ENCODE peak calls at places on chromosomes 5 and 9, in five cellular contexts. One of them, this sample, is unnamed.

GRCh38 chr5:137282216-137282615 is 216.9 kb downstream of the SPOCK1 start:
- DNase-seq in neuronal stem cell: no peak
- DNase-seq in transverse colon: no peak
- DNase-seq in psoas muscle: no peak
- DNase-seq in right cardiac atrium: peak; percentile 68
- DNase-seq in this sample: peak; percentile 28

GRCh38 chr9:116726606-116727005 is 39.5 kb downstream of the TRIM32 start:
- DNase-seq in neuronal stem cell: peak; percentile 26
- DNase-seq in transverse colon: no peak
- DNase-seq in psoas muscle: no peak
- DNase-seq in right cardiac atrium: no peak
- DNase-seq in this sample: no peak

GRCh38 chr5:80141147-80141671 is 106.1 kb downstream of the THBS4 start:
- DNase-seq in neuronal stem cell: peak; percentile 63
- DNase-seq in transverse colon: peak; percentile 70
- DNase-seq in psoas muscle: peak; percentile 85
- DNase-seq in right cardiac atrium: peak; percentile 92
- DNase-seq in this sample: peak; percentile 81

GRCh38 chr5:35804201-35804653 is 52.5 kb upstream of the IL7R start:
- DNase-seq in neuronal stem cell: no peak
- DNase-seq in transverse colon: no peak
- DNase-seq in psoas muscle: no peak
- DNase-seq in right cardiac atrium: no peak
- DNase-seq in this sample: no peak

GRCh38 chr5:175859422-175859821 is 12.0 kb upstream of the CPLX2 start:
- DNase-seq in neuronal stem cell: no peak
- DNase-seq in transverse colon: no peak
- DNase-seq in psoas muscle: no peak
- DNase-seq in right cardiac atrium: no peak
- DNase-seq in this sample: no peak

GRCh38 chr5:625516-625915 is 13.4 kb downstream of the CEP72 start:
- DNase-seq in neuronal stem cell: no peak
- DNase-seq in transverse colon: no peak
- DNase-seq in psoas muscle: no peak
- DNase-seq in right cardiac atrium: no peak
- DNase-seq in this sample: no peak

GRCh38 chr5:104347119-104347708 is 784.6 kb upstream of the NUDT12 start:
- DNase-seq in neuronal stem cell: no peak
- DNase-seq in transverse colon: no peak
- DNase-seq in psoas muscle: no peak
- DNase-seq in right cardiac atrium: no peak
- DNase-seq in this sample: peak; percentile 66

GRCh38 chr9:126365780-126366179 is 39.2 kb downstream of the MVB12B start:
- DNase-seq in neuronal stem cell: no peak
- DNase-seq in transverse colon: no peak
- DNase-seq in psoas muscle: no peak
- DNase-seq in right cardiac atrium: no peak
- DNase-seq in this sample: no peak

GRCh38 chr9:112618385-112619001 is 99.4 kb downstream of the INIP start:
- DNase-seq in neuronal stem cell: no peak
- DNase-seq in transverse colon: no peak
- DNase-seq in psoas muscle: no peak
- DNase-seq in right cardiac atrium: no peak
- DNase-seq in this sample: no peak

GRCh38 chr5:172694061-172694460 is 53.0 kb downstream of the NEURL1B start:
- DNase-seq in neuronal stem cell: no peak
- DNase-seq in transverse colon: no peak
- DNase-seq in psoas muscle: no peak
- DNase-seq in right cardiac atrium: no peak
- DNase-seq in this sample: no peak

GRCh38 chr9:137459601-137460362 is 648 bp upstream of the NSMF start:
- DNase-seq in neuronal stem cell: no peak
- DNase-seq in transverse colon: no peak
- DNase-seq in psoas muscle: no peak
- DNase-seq in right cardiac atrium: peak; percentile 59
- DNase-seq in this sample: no peak

GRCh38 chr5:40627708-40628107 is 52.0 kb upstream of the PTGER4 start:
- DNase-seq in neuronal stem cell: no peak
- DNase-seq in transverse colon: no peak
- DNase-seq in psoas muscle: no peak
- DNase-seq in right cardiac atrium: no peak
- DNase-seq in this sample: no peak

GRCh38 chr9:25678147-25678666 is at the start of gene TUSC1:
- DNase-seq in neuronal stem cell: peak; percentile 49
- DNase-seq in transverse colon: peak; percentile 84
- DNase-seq in psoas muscle: peak; percentile 88
- DNase-seq in right cardiac atrium: peak; percentile 95
- DNase-seq in this sample: peak; percentile 90

GRCh38 chr5:41748631-41749030 is 121.6 kb downstream of the OXCT1 start:
- DNase-seq in neuronal stem cell: no peak
- DNase-seq in transverse colon: no peak
- DNase-seq in psoas muscle: no peak
- DNase-seq in right cardiac atrium: no peak
- DNase-seq in this sample: no peak

GRCh38 chr9:103789686-103790085 is 304.4 kb upstream of the SMC2 start:
- DNase-seq in neuronal stem cell: no peak
- DNase-seq in transverse colon: no peak
- DNase-seq in psoas muscle: no peak
- DNase-seq in right cardiac atrium: no peak
- DNase-seq in this sample: peak; percentile 1

GRCh38 chr5:150674376-150674821 is 13.3 kb downstream of the MYOZ3 start:
- DNase-seq in neuronal stem cell: no peak
- DNase-seq in transverse colon: no peak
- DNase-seq in psoas muscle: peak; percentile 70
- DNase-seq in right cardiac atrium: peak; percentile 92
- DNase-seq in this sample: no peak

GRCh38 chr5:42824347-42824976 is 12.8 kb upstream of the SELENOP start:
- DNase-seq in neuronal stem cell: no peak
- DNase-seq in transverse colon: no peak
- DNase-seq in psoas muscle: no peak
- DNase-seq in right cardiac atrium: no peak
- DNase-seq in this sample: no peak

GRCh38 chr5:149434162-149435014 is 55.3 kb upstream of the IL17B start:
- DNase-seq in neuronal stem cell: peak; percentile 63
- DNase-seq in transverse colon: peak; percentile 67
- DNase-seq in psoas muscle: no peak
- DNase-seq in right cardiac atrium: peak; percentile 81
- DNase-seq in this sample: peak; percentile 84

GRCh38 chr5:157294692-157295091 is 28.8 kb downstream of the CYFIP2 start:
- DNase-seq in neuronal stem cell: no peak
- DNase-seq in transverse colon: no peak
- DNase-seq in psoas muscle: no peak
- DNase-seq in right cardiac atrium: no peak
- DNase-seq in this sample: no peak

GRCh38 chr9:79588488-79588887 is 16.7 kb downstream of the TLE4 start:
- DNase-seq in neuronal stem cell: no peak
- DNase-seq in transverse colon: no peak
- DNase-seq in psoas muscle: no peak
- DNase-seq in right cardiac atrium: no peak
- DNase-seq in this sample: no peak

GRCh38 chr9:109274768-109275596 is 45.9 kb downstream of the EPB41L4B start:
- DNase-seq in neuronal stem cell: no peak
- DNase-seq in transverse colon: peak; percentile 88
- DNase-seq in psoas muscle: no peak
- DNase-seq in right cardiac atrium: no peak
- DNase-seq in this sample: no peak

GRCh38 chr5:159156839-159157238 is 52.5 kb downstream of the RNF145 start:
- DNase-seq in neuronal stem cell: peak; percentile 59
- DNase-seq in transverse colon: peak; percentile 10
- DNase-seq in psoas muscle: no peak
- DNase-seq in right cardiac atrium: no peak
- DNase-seq in this sample: peak; percentile 83

GRCh38 chr9:71678999-71679398 is 89.3 kb downstream of the CEMIP2 start:
- DNase-seq in neuronal stem cell: no peak
- DNase-seq in transverse colon: no peak
- DNase-seq in psoas muscle: no peak
- DNase-seq in right cardiac atrium: no peak
- DNase-seq in this sample: no peak

GRCh38 chr5:143403357-143403606 is 204 bp downstream of the NR3C1 start:
- DNase-seq in neuronal stem cell: no peak
- DNase-seq in transverse colon: no peak
- DNase-seq in psoas muscle: no peak
- DNase-seq in right cardiac atrium: no peak
- DNase-seq in this sample: no peak

GRCh38 chr5:45385321-45386058 is 310.7 kb downstream of the HCN1 start:
- DNase-seq in neuronal stem cell: no peak
- DNase-seq in transverse colon: no peak
- DNase-seq in psoas muscle: no peak
- DNase-seq in right cardiac atrium: no peak
- DNase-seq in this sample: no peak

GRCh38 chr9:21788752-21789151 is 13.7 kb upstream of the MTAP start:
- DNase-seq in neuronal stem cell: no peak
- DNase-seq in transverse colon: no peak
- DNase-seq in psoas muscle: no peak
- DNase-seq in right cardiac atrium: no peak
- DNase-seq in this sample: peak; percentile 67

GRCh38 chr5:73735032-73735734 is 109.2 kb downstream of the ARHGEF28 start:
- DNase-seq in neuronal stem cell: no peak
- DNase-seq in transverse colon: no peak
- DNase-seq in psoas muscle: no peak
- DNase-seq in right cardiac atrium: no peak
- DNase-seq in this sample: no peak

GRCh38 chr5:148248894-148249293 is 10.6 kb downstream of the MARCOL start:
- DNase-seq in neuronal stem cell: no peak
- DNase-seq in transverse colon: no peak
- DNase-seq in psoas muscle: no peak
- DNase-seq in right cardiac atrium: no peak
- DNase-seq in this sample: no peak

GRCh38 chr9:88313364-88314220 is 74.7 kb upstream of the SPIN1 start:
- DNase-seq in neuronal stem cell: no peak
- DNase-seq in transverse colon: no peak
- DNase-seq in psoas muscle: no peak
- DNase-seq in right cardiac atrium: no peak
- DNase-seq in this sample: no peak

GRCh38 chr5:157761690-157762611 is 18.4 kb downstream of the LSM11 start:
- DNase-seq in neuronal stem cell: peak; percentile 43
- DNase-seq in transverse colon: peak; percentile 8
- DNase-seq in psoas muscle: no peak
- DNase-seq in right cardiac atrium: no peak
- DNase-seq in this sample: peak; percentile 79

GRCh38 chr5:163612358-163613149 is 107.1 kb downstream of the MAT2B start:
- DNase-seq in neuronal stem cell: no peak
- DNase-seq in transverse colon: no peak
- DNase-seq in psoas muscle: no peak
- DNase-seq in right cardiac atrium: no peak
- DNase-seq in this sample: no peak

GRCh38 chr9:34601883-34602570 is 9.9 kb downstream of the RPP25L start:
- DNase-seq in neuronal stem cell: no peak
- DNase-seq in transverse colon: no peak
- DNase-seq in psoas muscle: no peak
- DNase-seq in right cardiac atrium: peak; percentile 23
- DNase-seq in this sample: no peak

GRCh38 chr5:110441035-110441434 is 285.4 kb downstream of the TMEM232 start:
- DNase-seq in neuronal stem cell: peak; percentile 11
- DNase-seq in transverse colon: no peak
- DNase-seq in psoas muscle: no peak
- DNase-seq in right cardiac atrium: no peak
- DNase-seq in this sample: peak; percentile 13

GRCh38 chr5:14775857-14776256 is 95.7 kb downstream of the ANKH start:
- DNase-seq in neuronal stem cell: no peak
- DNase-seq in transverse colon: peak; percentile 63
- DNase-seq in psoas muscle: peak; percentile 40
- DNase-seq in right cardiac atrium: peak; percentile 64
- DNase-seq in this sample: no peak

GRCh38 chr9:89695441-89695891 is 90.7 kb downstream of the GADD45G start:
- DNase-seq in neuronal stem cell: no peak
- DNase-seq in transverse colon: no peak
- DNase-seq in psoas muscle: no peak
- DNase-seq in right cardiac atrium: no peak
- DNase-seq in this sample: no peak

GRCh38 chr5:124678478-124678877 is 68.0 kb downstream of the ZNF608 start:
- DNase-seq in neuronal stem cell: no peak
- DNase-seq in transverse colon: no peak
- DNase-seq in psoas muscle: no peak
- DNase-seq in right cardiac atrium: no peak
- DNase-seq in this sample: no peak
- H3K27ac ChIP-seq in neuronal stem cell: peak overlapping the region; percentile 69
- H3K27ac ChIP-seq in transverse colon: peak overlapping the region; percentile 69
- H3K27ac ChIP-seq in psoas muscle: peak overlapping the region; percentile 43
- H3K27ac ChIP-seq in right cardiac atrium: peak overlapping the region; percentile 16
- H3K27ac ChIP-seq in this sample: peak overlapping the region; percentile 85

GRCh38 chr9:124778575-124779367 is 1.8 kb downstream of the OLFML2A start:
- DNase-seq in neuronal stem cell: no peak
- DNase-seq in transverse colon: no peak
- DNase-seq in psoas muscle: no peak
- DNase-seq in right cardiac atrium: no peak
- DNase-seq in this sample: no peak
- H3K4me3 ChIP-seq in neuronal stem cell: no peak overlapping the region
- H3K4me3 ChIP-seq in transverse colon: no peak overlapping the region
- H3K4me3 ChIP-seq in psoas muscle: no peak overlapping the region
- H3K4me3 ChIP-seq in right cardiac atrium: no peak overlapping the region
- H3K4me3 ChIP-seq in this sample: no peak overlapping the region

GRCh38 chr5:169548315-169548714 is 35.3 kb upstream of the SPDL1 start:
- DNase-seq in neuronal stem cell: no peak
- DNase-seq in transverse colon: no peak
- DNase-seq in psoas muscle: no peak
- DNase-seq in right cardiac atrium: no peak
- DNase-seq in this sample: peak; percentile 71

GRCh38 chr5:169554251-169554650 is 29.3 kb upstream of the SPDL1 start:
- DNase-seq in neuronal stem cell: no peak
- DNase-seq in transverse colon: no peak
- DNase-seq in psoas muscle: no peak
- DNase-seq in right cardiac atrium: no peak
- DNase-seq in this sample: no peak

GRCh38 chr5:169549453-169549852 is 34.1 kb upstream of the SPDL1 start:
- DNase-seq in neuronal stem cell: no peak
- DNase-seq in transverse colon: no peak
- DNase-seq in psoas muscle: no peak
- DNase-seq in right cardiac atrium: no peak
- DNase-seq in this sample: no peak

GRCh38 chr5:169550227-169550626 is 33.3 kb upstream of the SPDL1 start:
- DNase-seq in neuronal stem cell: no peak
- DNase-seq in transverse colon: no peak
- DNase-seq in psoas muscle: no peak
- DNase-seq in right cardiac atrium: no peak
- DNase-seq in this sample: peak; percentile 40

GRCh38 chr5:169551146-169551545 is 32.4 kb upstream of the SPDL1 start:
- DNase-seq in neuronal stem cell: no peak
- DNase-seq in transverse colon: no peak
- DNase-seq in psoas muscle: no peak
- DNase-seq in right cardiac atrium: no peak
- DNase-seq in this sample: no peak
- H3K27me3 ChIP-seq in neuronal stem cell: peaks cover 10% of the 10 kb centered on the region
- H3K27me3 ChIP-seq in transverse colon: peaks cover 5% of the 10 kb centered on the region
- H3K27me3 ChIP-seq in psoas muscle: no peaks in the 10 kb centered on the region
- H3K27me3 ChIP-seq in right cardiac atrium: no peaks in the 10 kb centered on the region
- H3K27me3 ChIP-seq in this sample: no peaks in the 10 kb centered on the region

DNA sequence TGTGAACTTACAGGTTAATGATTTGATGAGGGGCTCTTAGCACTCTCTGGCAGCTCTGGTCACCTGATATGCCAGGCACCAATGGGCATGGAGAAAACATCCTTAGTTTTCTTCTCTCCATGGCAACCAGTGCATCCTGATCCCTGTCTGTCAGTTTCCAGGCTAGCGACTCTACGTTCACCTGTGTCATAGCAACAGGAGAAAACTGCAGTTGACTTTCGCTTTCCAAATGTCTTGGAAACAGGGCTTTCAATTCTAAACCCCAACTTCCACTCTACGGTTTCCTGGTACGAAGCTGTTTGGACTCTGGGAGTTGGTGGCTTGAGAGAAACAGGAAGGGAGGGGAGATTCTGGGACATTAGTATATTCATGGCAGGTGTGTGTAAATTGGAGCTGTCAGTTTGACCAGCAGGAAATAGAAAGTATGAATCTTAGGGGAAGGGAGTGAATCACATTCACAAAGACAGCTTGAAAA is 74.4 kb downstream of the SLC28A3 start:
- DNase-seq in neuronal stem cell: no peak
- DNase-seq in transverse colon: no peak
- DNase-seq in psoas muscle: no peak
- DNase-seq in right cardiac atrium: no peak
- DNase-seq in this sample: no peak
- H3K27ac ChIP-seq in neuronal stem cell: no peak overlapping the region
- H3K27ac ChIP-seq in transverse colon: no peak overlapping the region
- H3K27ac ChIP-seq in psoas muscle: no peak overlapping the region
- H3K27ac ChIP-seq in right cardiac atrium: no peak overlapping the region
- H3K27ac ChIP-seq in this sample: no peak overlapping the region

This sample was measured in cardiac muscle cell.